ENCODE peak calls at places on chromosomes 1 and 21, in four cellular contexts. M is K562, Z is HepG2, V is GM12878. T is an unnamed sample.
A peak's percentile ranks its signal among the peaks of the same experiment; 100 is the strongest.

GRCh38 chr1:63635681-63636080 is 42.5 kb downstream of the PGM1 start:
- DNase-seq in M (no peak), Z (no peak), V (no peak), T (no peak)

GRCh38 chr1:217482356-217483102 is 148.4 kb downstream of the GPATCH2 start:
- DNase-seq in M (no peak), Z (no peak), V (peak; percentile 38), T (no peak)

GRCh38 chr1:91924146-91924545 is 25.1 kb upstream of the BRDT start:
- DNase-seq in M (no peak), Z (no peak), V (no peak), T (no peak)

GRCh38 chr1:80217377-80217986 is 1211.0 kb upstream of the ADGRL4 start:
- DNase-seq in M (no peak), Z (peak; percentile 1), V (no peak), T (no peak)

GRCh38 chr1:233364695-233365539 is 37.4 kb downstream of the MAP3K21 start:
- DNase-seq in M (peak; percentile 35), Z (no peak), V (no peak), T (no peak)

GRCh38 chr1:181112071-181112929 is 23.8 kb downstream of the IER5 start:
- DNase-seq in M (peak; percentile 70), Z (peak; percentile 97), V (no peak), T (no peak)

GRCh38 chr1:16067127-16067768 is 6.2 kb downstream of the FAM131C start:
- DNase-seq in M (peak; percentile 58), Z (peak; percentile 61), V (no peak), T (no peak)

GRCh38 chr1:30933874-30934252 is 25.3 kb upstream of the SDC3 start:
- DNase-seq in M (no peak), Z (no peak), V (no peak), T (no peak)

GRCh38 chr1:211371406-211372105 is 44.9 kb downstream of the TRAF5 start:
- DNase-seq in M (peak; percentile 47), Z (no peak), V (no peak), T (no peak)

GRCh38 chr1:91282695-91283420 is 121.8 kb downstream of the HFM1 start:
- DNase-seq in M (peak; percentile 60), Z (peak; percentile 64), V (peak; percentile 9), T (peak; percentile 62)

GRCh38 chr1:231192620-231193163 is 30.8 kb downstream of the TRIM67 start:
- DNase-seq in M (no peak), Z (no peak), V (no peak), T (no peak)

GRCh38 chr1:240528566-240528965 is 83.4 kb downstream of the GREM2 start:
- DNase-seq in M (no peak), Z (no peak), V (no peak), T (no peak)

GRCh38 chr1:36653850-36654249 is 171.1 kb upstream of the CSF3R start:
- DNase-seq in M (no peak), Z (no peak), V (no peak), T (no peak)
- TF ChIP-seq TCF7 in M (no peak), Z (no peak), V (no peak), T (no peak)

DNA sequence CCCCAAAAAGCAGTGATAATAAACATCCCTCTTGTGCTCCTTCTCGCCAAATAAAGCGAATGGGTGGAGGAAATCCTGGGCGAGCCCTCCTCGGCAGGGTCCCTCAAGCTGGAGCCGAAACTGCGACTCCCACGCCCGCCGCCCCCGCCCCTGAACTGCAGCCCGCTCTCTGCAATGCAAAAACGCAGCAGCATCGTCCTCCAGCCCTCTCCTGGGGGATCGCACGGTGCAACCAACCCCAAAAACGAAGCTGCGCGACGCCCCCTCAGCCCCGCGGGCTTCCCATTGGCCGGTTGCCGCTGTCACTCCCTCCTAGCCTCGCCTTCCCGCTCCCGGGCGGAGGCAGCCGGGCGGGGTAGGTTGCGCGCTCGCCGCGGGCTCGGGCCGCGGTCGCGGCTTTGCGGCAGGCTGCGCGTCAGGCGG is at the start of gene TMCC2:
- DNase-seq in M (peak; percentile 100), Z (peak; percentile 49), V (no peak), T (peak; percentile 97)
- TF ChIP-seq USF2 in M (no peak), Z (no peak), V (no peak), T (peak; percentile 35)

DNA sequence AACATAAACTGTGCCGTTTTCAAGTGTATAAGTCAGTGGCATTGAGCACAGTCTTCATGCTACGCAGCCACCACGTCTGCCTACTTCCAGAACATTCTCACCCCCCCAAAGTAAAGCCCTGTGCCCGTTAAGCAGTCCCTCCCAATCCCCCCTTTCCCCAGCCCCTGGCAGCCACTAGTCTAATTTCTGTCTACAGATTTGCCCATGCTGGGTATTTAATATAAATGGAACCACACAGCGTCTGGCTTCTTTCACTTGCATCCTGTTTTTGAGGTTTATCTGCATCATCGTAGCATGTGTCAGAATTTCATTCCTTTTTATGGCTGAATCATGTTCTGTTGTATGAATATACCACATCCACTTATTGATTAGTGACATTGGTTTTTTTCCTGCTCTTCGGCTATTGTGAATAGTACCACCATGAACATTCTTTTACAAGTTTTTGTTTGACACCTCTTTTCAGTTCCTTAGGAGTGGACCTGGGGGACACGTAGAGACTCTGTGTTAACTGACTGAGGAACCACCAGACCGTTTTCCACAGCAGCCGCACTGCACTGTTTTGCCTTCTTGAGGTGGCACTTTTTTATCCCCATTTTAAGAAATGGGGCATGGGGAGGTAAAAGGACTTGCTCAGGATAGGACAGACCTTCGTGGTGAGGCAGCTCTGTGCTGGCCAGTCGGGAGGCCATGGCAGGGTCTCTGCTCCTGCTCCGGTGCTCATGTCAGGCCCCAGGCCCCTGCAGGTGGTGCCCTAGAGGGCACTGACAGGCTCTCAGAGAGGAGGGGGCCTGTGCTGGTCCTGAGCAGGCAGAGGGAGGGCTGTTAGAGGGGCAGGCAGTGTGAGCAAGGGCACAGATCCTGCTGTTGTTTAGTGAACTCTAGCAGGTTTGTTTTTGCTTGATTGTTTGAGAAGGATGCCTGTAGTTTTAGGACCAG is 123.8 kb downstream of the PCBP3 start:
- DNase-seq in M (no peak), Z (no peak), V (no peak), T (no peak)
- TF ChIP-seq ATF2 in M (no peak), Z (no peak), V (no peak), T (no peak)

GRCh38 chr1:44035726-44036408 is 4.6 kb upstream of the SLC6A9 start:
- DNase-seq in M (peak; percentile 99), Z (no peak), V (no peak), T (no peak)

GRCh38 chr1:44037154-44037553 is 5.9 kb upstream of the SLC6A9 start:
- DNase-seq in M (no peak), Z (no peak), V (no peak), T (no peak)

GRCh38 chr1:44034976-44035716 is 3.9 kb upstream of the SLC6A9 start:
- DNase-seq in M (no peak), Z (no peak), V (no peak), T (no peak)

GRCh38 chr1:44034423-44034822 is 3.2 kb upstream of the SLC6A9 start:
- DNase-seq in M (no peak), Z (no peak), V (no peak), T (no peak)

DNA sequence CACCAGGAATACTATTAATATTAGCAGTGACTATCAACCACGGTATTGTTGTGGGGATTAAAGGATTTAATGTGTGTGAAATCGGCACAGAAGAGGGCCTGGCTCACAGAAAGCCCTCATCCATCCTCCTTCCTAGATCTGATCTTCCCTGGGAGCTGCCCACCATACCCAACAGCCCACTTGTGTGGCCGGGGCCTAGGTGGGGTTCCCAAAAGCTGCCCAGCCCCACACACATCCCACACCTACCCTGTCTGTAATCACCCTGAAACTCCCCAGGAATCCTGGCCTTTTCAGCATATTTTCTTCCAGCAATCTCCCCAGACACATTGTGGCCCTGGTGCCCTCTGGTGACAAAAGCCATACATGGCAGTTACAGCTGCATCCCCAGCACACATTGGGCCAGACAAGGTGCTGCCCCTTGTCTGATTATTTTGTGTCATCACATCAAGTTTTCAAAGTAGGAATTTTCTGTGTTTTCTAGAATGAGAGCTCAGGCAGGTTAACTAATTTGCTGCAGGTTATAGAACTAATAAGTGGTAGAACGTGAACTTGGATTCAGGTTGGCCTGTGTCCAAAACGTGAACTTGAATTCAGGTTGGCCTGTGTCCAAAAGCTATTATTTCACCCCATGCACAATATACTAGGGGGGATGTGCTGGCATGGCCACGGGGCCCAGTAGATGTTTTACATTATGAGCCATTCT is 5.3 kb upstream of the SLC6A9 start:
- DNase-seq in M (peak; percentile 75), Z (peak; percentile 55), V (no peak), T (peak; percentile 80)
- TF ChIP-seq TCF7 in M (no peak), Z (no peak), V (no peak), T (no peak)

DNA sequence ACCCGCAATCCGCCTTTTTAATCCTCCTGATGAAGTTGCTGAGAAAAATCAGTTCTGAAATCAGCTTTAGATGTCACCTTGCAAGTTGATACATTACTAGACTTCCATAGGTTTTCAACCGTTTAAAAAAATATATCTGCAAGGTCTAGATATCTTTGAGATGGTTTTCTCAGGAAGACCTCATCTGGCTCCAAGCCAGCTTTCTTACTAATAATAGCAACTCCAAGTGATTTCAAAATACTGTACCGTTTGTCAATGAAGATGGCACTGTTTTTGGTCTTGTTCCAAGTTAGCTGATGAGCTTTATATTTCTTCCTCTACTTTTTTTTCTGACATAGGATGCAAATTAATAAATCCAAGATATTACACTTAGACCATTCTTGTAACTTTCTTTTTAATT is 40.3 kb downstream of the LRRC8C start:
- DNase-seq in M (no peak), Z (no peak), V (no peak), T (no peak)
- TF ChIP-seq USF2 in M (no peak), Z (no peak), V (no peak), T (no peak)

GRCh38 chr1:204264805-204265204 is 51.0 kb upstream of the GOLT1A start:
- DNase-seq in M (no peak), Z (no peak), V (no peak), T (no peak)

GRCh38 chr1:204267191-204267601 is 53.4 kb upstream of the GOLT1A start:
- DNase-seq in M (no peak), Z (no peak), V (no peak), T (no peak)

GRCh38 chr1:204265665-204266064 is 51.9 kb upstream of the GOLT1A start:
- DNase-seq in M (no peak), Z (no peak), V (no peak), T (no peak)

GRCh38 chr1:204268101-204268500 is 54.3 kb upstream of the GOLT1A start:
- DNase-seq in M (no peak), Z (no peak), V (no peak), T (no peak)

DNA sequence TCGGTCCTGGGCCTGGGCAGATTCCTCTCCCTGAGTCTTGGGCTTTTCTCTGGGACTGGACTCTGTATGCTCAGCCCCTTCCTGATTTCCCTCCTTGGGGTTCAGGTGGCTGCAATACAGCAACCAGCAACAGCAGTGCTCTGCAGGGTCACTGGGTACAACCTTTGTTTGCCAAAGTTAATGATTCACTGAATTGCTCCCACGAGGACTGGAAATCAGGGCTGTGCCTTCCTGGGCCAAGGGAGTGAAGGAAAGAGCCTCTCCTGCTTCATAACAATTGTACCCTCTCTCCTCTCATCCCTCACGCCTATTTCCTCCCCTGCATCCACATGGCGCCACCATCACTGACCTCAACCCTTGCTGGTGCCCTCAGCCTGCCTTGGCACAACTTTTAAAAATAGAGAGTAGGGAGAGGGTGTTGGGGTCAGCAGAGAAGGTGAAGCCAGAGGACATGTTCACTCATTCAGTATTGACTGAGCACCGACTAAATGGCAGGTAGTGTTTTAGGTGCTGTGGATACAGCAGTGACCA is 52.8 kb upstream of the GOLT1A start:
- DNase-seq in M (no peak), Z (peak; percentile 92), V (no peak), T (no peak)
- TF ChIP-seq ATF2 in M (no peak), Z (no peak), V (no peak), T (no peak)